ENCODE peak calls at places on chromosomes 5 and 9, in ten cellular contexts. T is NCI-H526 treated with DMSO at 0.1 percent for 48 hours; P is T-helper 1 cell; J is midbrain; U is stomach; A is EH; W is stimulated activated CD8-positive, alpha-beta memory T cell treated with anti-CD3 and anti-CD28 coated beads, Interleukin-15, amount 100 ng/mL, for 1 hour; R is WERI-Rb-1; I is fibroblast of lung; B is caudate nucleus. K is an unnamed sample.
A peak's percentile ranks its signal among the peaks of the same experiment; 100 is the strongest.

GRCh38 chr9:136328622-136329041 is 1.3 kb downstream of the GPSM1 start:
- DNase-seq in T (no peak), P (no peak), J (no peak), U (no peak), A (peak; percentile 56), W (no peak), R (peak; percentile 83), I (peak; percentile 73), B (no peak), K (no peak)

GRCh38 chr9:35749515-35750255 is 598 bp downstream of the RGP1 start:
- DNase-seq in T (peak; percentile 28), P (peak; percentile 51), J (no peak), U (peak; percentile 62), A (peak; percentile 22), W (no peak), R (peak; percentile 52), I (no peak), B (no peak), K (peak; percentile 35)

GRCh38 chr9:76943071-76943470 is 37.2 kb upstream of the PRUNE2 start:
- DNase-seq in T (no peak), P (no peak), J (no peak), U (no peak), A (no peak), W (no peak), R (no peak), I (no peak), B (no peak), K (no peak)

GRCh38 chr9:72540348-72540873 is 19.0 kb downstream of the TMC1 start:
- DNase-seq in T (no peak), P (no peak), J (no peak), U (no peak), A (peak; percentile 67), W (no peak), R (no peak), I (peak; percentile 44), B (no peak), K (no peak)

GRCh38 chr9:135136481-135136880 is 49.0 kb downstream of the OLFM1 start:
- DNase-seq in T (no peak), P (no peak), J (no peak), U (no peak), A (no peak), W (no peak), R (peak; percentile 76), I (no peak), B (no peak), K (no peak)

GRCh38 chr5:27311544-27311943 is 273.2 kb upstream of the CDH9 start:
- DNase-seq in T (no peak), P (no peak), J (no peak), U (no peak), A (peak; percentile 64), W (no peak), R (no peak), I (peak; percentile 4), B (no peak), K (no peak)

GRCh38 chr9:75086443-75087278 is 1.3 kb downstream of the NMRK1 start:
- DNase-seq in T (no peak), P (no peak), J (no peak), U (peak; percentile 42), A (no peak), W (no peak), R (no peak), I (peak; percentile 39), B (no peak), K (no peak)

GRCh38 chr9:15642369-15642962 is 89.6 kb downstream of the CCDC171 start:
- DNase-seq in T (peak; percentile 72), P (peak; percentile 9), J (peak; percentile 3), U (no peak), A (peak; percentile 41), W (no peak), R (no peak), I (peak; percentile 75), B (no peak), K (no peak)

GRCh38 chr5:26763151-26763550 is 275.2 kb downstream of the CDH9 start:
- DNase-seq in T (no peak), P (no peak), J (no peak), U (no peak), A (no peak), W (no peak), R (no peak), I (no peak), B (no peak), K (no peak)

GRCh38 chr5:111762895-111763294 is 5.9 kb upstream of the NREP start:
- DNase-seq in T (peak; percentile 33), P (no peak), J (no peak), U (no peak), A (no peak), W (no peak), R (no peak), I (peak; percentile 74), B (no peak), K (no peak)

GRCh38 chr9:73081979-73082657 is 69.5 kb upstream of the ANXA1 start:
- DNase-seq in T (peak; percentile 41), P (peak; percentile 22), J (peak; percentile 61), U (no peak), A (peak; percentile 71), W (no peak), R (no peak), I (peak; percentile 80), B (no peak), K (peak; percentile 23)

GRCh38 chr5:149956685-149957084 is 3.9 kb upstream of the SLC26A2 start:
- DNase-seq in T (no peak), P (no peak), J (no peak), U (no peak), A (peak; percentile 80), W (no peak), R (no peak), I (no peak), B (no peak), K (no peak)

GRCh38 chr5:52950686-52951085 is 38.5 kb upstream of the ITGA2 start:
- DNase-seq in T (no peak), P (no peak), J (no peak), U (no peak), A (no peak), W (no peak), R (no peak), I (no peak), B (no peak), K (no peak)

GRCh38 chr9:131627846-131628820 is 82.8 kb downstream of the PRRT1B start:
- DNase-seq in T (no peak), P (peak; percentile 89), J (no peak), U (peak; percentile 75), A (no peak), W (peak; percentile 14), R (peak; percentile 40), I (peak; percentile 68), B (no peak), K (no peak)

GRCh38 chr9:136644593-136645342 is 17.9 kb upstream of the EGFL7 start:
- DNase-seq in T (no peak), P (peak; percentile 60), J (no peak), U (peak; percentile 52), A (no peak), W (peak; percentile 47), R (no peak), I (peak; percentile 64), B (no peak), K (peak; percentile 73)

GRCh38 chr9:34612788-34613390 is 992 bp upstream of the RPP25L start:
- DNase-seq in T (peak; percentile 24), P (peak; percentile 65), J (peak; percentile 89), U (peak; percentile 78), A (peak; percentile 77), W (peak; percentile 51), R (peak; percentile 78), I (peak; percentile 72), B (no peak), K (peak; percentile 79)

K was measured in Calu3.